ENCODE peak calls at places on chromosomes 3 and 15, in six cellular contexts. D is cardiac muscle cell, H is HT1080, L is psoas muscle, C is NCI-H446, P is ELF-1. A is an unnamed sample.

GRCh38 chr3:64058592-64058991 is 35.3 kb upstream of the PSMD6 start:
- DNase-seq in L (no peak), P (no peak), D (no peak), C (peak), H (no peak), A (no peak)

GRCh38 chr15:83892498-83892897 is 238.6 kb downstream of the ADAMTSL3 start:
- DNase-seq in P (no peak), L (no peak), D (no peak), H (no peak), C (no peak), A (no peak)

GRCh38 chr3:44323341-44323955 is 15.1 kb upstream of the TCAIM start:
- DNase-seq in D (peak), C (peak), H (peak), L (peak), P (no peak), A (peak)

GRCh38 chr15:62619526-62619925 is 423.0 kb upstream of the TPM1 start:
- DNase-seq in L (no peak), H (no peak), C (no peak), P (no peak), D (no peak), A (no peak)

GRCh38 chr15:77497108-77497737 is 76.5 kb downstream of the HMG20A start:
- DNase-seq in H (peak), D (peak), C (peak), P (peak), L (peak), A (peak)

GRCh38 chr3:46360904-46361303 is 7.0 kb downstream of the CCR2 start:
- DNase-seq in D (no peak), C (no peak), P (no peak), H (no peak), L (no peak), A (no peak)

GRCh38 chr3:100234364-100234763 is 26.4 kb upstream of the TBC1D23 start:
- DNase-seq in H (no peak), D (no peak), P (no peak), C (no peak), L (no peak), A (no peak)

GRCh38 chr15:70556804-70557203 is 206.6 kb downstream of the UACA start:
- DNase-seq in P (no peak), D (no peak), H (no peak), L (no peak), C (no peak), A (no peak)

GRCh38 chr3:127803619-127804018 is 18.7 kb downstream of the MGLL start:
- DNase-seq in D (peak), L (no peak), C (no peak), P (no peak), H (peak), A (no peak)

GRCh38 chr15:48520376-48521155 is 124.9 kb downstream of the FBN1 start:
- DNase-seq in L (no peak), P (peak), C (no peak), H (peak), D (no peak), A (peak)

GRCh38 chr3:146065573-146066006 is 95.4 kb downstream of the PLOD2 start:
- DNase-seq in P (no peak), C (peak), D (peak), L (no peak), H (peak), A (no peak)

GRCh38 chr3:10983219-10983916 is 9.2 kb upstream of the SLC6A1 start:
- DNase-seq in C (peak), P (peak), H (peak), D (peak), L (no peak), A (peak)

GRCh38 chr3:134640872-134641470 is 9.9 kb downstream of the KY start:
- DNase-seq in P (peak), H (peak), D (peak), L (no peak), C (peak), A (peak)

GRCh38 chr15:85379403-85380131 is 836 bp upstream of the AKAP13 start:
- DNase-seq in P (peak), L (no peak), C (no peak), H (peak), D (no peak), A (no peak)

GRCh38 chr3:23246651-23247050 is 43.5 kb downstream of the UBE2E2 start:
- DNase-seq in P (no peak), L (no peak), C (no peak), H (no peak), D (no peak), A (no peak)

GRCh38 chr15:41804920-41805666 is 22.8 kb upstream of the JMJD7 start:
- DNase-seq in D (no peak), L (no peak), C (no peak), P (no peak), H (no peak), A (peak)

GRCh38 chr15:25790003-25790660 is 73.0 kb downstream of the ATP10A start:
- DNase-seq in C (no peak), L (no peak), P (no peak), D (peak), H (peak), A (peak)

GRCh38 chr3:111069974-111070751 is 1.5 kb upstream of the NECTIN3 start:
- DNase-seq in D (peak), L (peak), P (peak), C (no peak), H (peak), A (peak)

GRCh38 chr15:44215594-44215993 is 20.5 kb upstream of the FRMD5 start:
- DNase-seq in C (peak), L (no peak), P (no peak), D (peak), H (peak), A (no peak)

GRCh38 chr15:33201376-33202189 is 7.1 kb upstream of the FMN1 start:
- DNase-seq in H (peak), C (no peak), L (peak), P (peak), D (peak), A (peak)

GRCh38 chr15:31398677-31399260 is 72.1 kb downstream of the KLF13 start:
- DNase-seq in C (no peak), P (peak), H (no peak), D (peak), L (no peak), A (peak)

GRCh38 chr15:67050522-67051087 is 14.8 kb upstream of the SMAD3 start:
- DNase-seq in P (no peak), C (no peak), D (no peak), L (no peak), H (no peak), A (no peak)

GRCh38 chr15:45129651-45130129 is at the start of the genes DUOX1 and DUOXA1:
- DNase-seq in D (no peak), L (peak), H (no peak), P (no peak), C (no peak), A (peak)

GRCh38 chr3:129277829-129278271 is 820 bp upstream of the HMCES start:
- DNase-seq in P (peak), C (no peak), D (peak), H (no peak), L (no peak), A (peak)

GRCh38 chr3:9916734-9917680 is at the start of gene IL17RC:
- DNase-seq in L (peak), H (peak), P (peak), D (peak), C (peak), A (peak)

GRCh38 chr3:38039899-38040261 is 872 bp downstream of the DLEC1 start:
- DNase-seq in D (peak), P (no peak), H (no peak), L (peak), C (no peak), A (peak)

GRCh38 chr3:168865022-168865551 is 769.4 kb upstream of the GOLIM4 start:
- DNase-seq in P (no peak), H (peak), C (peak), L (no peak), D (peak), A (no peak)

GRCh38 chr15:41967506-41968206 is 4.7 kb downstream of the EHD4 start:
- DNase-seq in P (no peak), C (no peak), D (peak), H (peak), L (no peak), A (no peak)

GRCh38 chr3:50581459-50581842 is 12.1 kb downstream of the HEMK1 start:
- DNase-seq in H (no peak), C (no peak), L (peak), P (no peak), D (no peak), A (no peak)

GRCh38 chr3:136142592-136142991 is 53.5 kb downstream of the MSL2 start:
- DNase-seq in D (peak), H (peak), C (peak), P (no peak), L (no peak), A (peak)

GRCh38 chr3:126998728-126999127 is 15.8 kb downstream of the PLXNA1 start:
- DNase-seq in P (no peak), H (no peak), L (no peak), D (no peak), C (no peak), A (no peak)

A was measured in H7.